ENCODE peak calls at places on chromosomes 11 and 22, in five cellular contexts. One of them, this sample, is unnamed.

GRCh38 chr11:34667810-34668582 is 47.1 kb downstream of the EHF start:
- DNase-seq in astrocyte: no peak
- DNase-seq in sigmoid colon: no peak
- DNase-seq in RWPE2: no peak
- DNase-seq in ascending aorta: no peak
- DNase-seq in this sample: no peak

GRCh38 chr22:48919187-48919590 is 908.5 kb downstream of the BRD1 start:
- DNase-seq in sigmoid colon: peak; percentile 27
- DNase-seq in RWPE2: no peak
- DNase-seq in ascending aorta: no peak
- DNase-seq in astrocyte: no peak
- DNase-seq in this sample: no peak

GRCh38 chr22:26445577-26446275 is 16.7 kb downstream of the ASPHD2 start:
- DNase-seq in astrocyte: no peak
- DNase-seq in RWPE2: no peak
- DNase-seq in ascending aorta: no peak
- DNase-seq in sigmoid colon: no peak
- DNase-seq in this sample: no peak

GRCh38 chr11:63494936-63495335 is 4.0 kb upstream of the PLAAT5 start:
- DNase-seq in sigmoid colon: no peak
- DNase-seq in RWPE2: no peak
- DNase-seq in astrocyte: no peak
- DNase-seq in ascending aorta: no peak
- DNase-seq in this sample: no peak

GRCh38 chr11:7605544-7605943 is 67.8 kb downstream of the CYB5R2 start:
- DNase-seq in astrocyte: peak; percentile 76
- DNase-seq in ascending aorta: no peak
- DNase-seq in sigmoid colon: no peak
- DNase-seq in RWPE2: no peak
- DNase-seq in this sample: no peak

GRCh38 chr11:120482149-120482548 is 29.4 kb upstream of the GRIK4 start:
- DNase-seq in astrocyte: no peak
- DNase-seq in ascending aorta: no peak
- DNase-seq in RWPE2: no peak
- DNase-seq in sigmoid colon: no peak
- DNase-seq in this sample: no peak

GRCh38 chr11:10796191-10796590 is 12.5 kb downstream of the EIF4G2 start:
- DNase-seq in RWPE2: no peak
- DNase-seq in sigmoid colon: no peak
- DNase-seq in ascending aorta: no peak
- DNase-seq in astrocyte: no peak
- DNase-seq in this sample: no peak

GRCh38 chr11:121464352-121464946 is 11.7 kb upstream of the SORL1-AS1 start:
- DNase-seq in RWPE2: peak; percentile 83
- DNase-seq in astrocyte: peak; percentile 96
- DNase-seq in ascending aorta: no peak
- DNase-seq in sigmoid colon: peak; percentile 89
- DNase-seq in this sample: peak; percentile 57

GRCh38 chr11:68099474-68100405 is 21.4 kb downstream of the CHKA start:
- DNase-seq in sigmoid colon: no peak
- DNase-seq in astrocyte: peak; percentile 57
- DNase-seq in ascending aorta: no peak
- DNase-seq in RWPE2: no peak
- DNase-seq in this sample: no peak

GRCh38 chr11:77560605-77561004 is 29.1 kb upstream of the AQP11 start:
- DNase-seq in astrocyte: peak; percentile 47
- DNase-seq in sigmoid colon: no peak
- DNase-seq in RWPE2: no peak
- DNase-seq in ascending aorta: no peak
- DNase-seq in this sample: no peak

GRCh38 chr11:69211540-69212120 is 55.9 kb downstream of the SMIM38 start:
- DNase-seq in astrocyte: no peak
- DNase-seq in RWPE2: peak; percentile 37
- DNase-seq in ascending aorta: no peak
- DNase-seq in sigmoid colon: peak; percentile 36
- DNase-seq in this sample: no peak

GRCh38 chr22:35452351-35452781 is 52.4 kb downstream of the MCM5 start:
- DNase-seq in astrocyte: no peak
- DNase-seq in sigmoid colon: no peak
- DNase-seq in RWPE2: no peak
- DNase-seq in ascending aorta: no peak
- DNase-seq in this sample: peak; percentile 43

GRCh38 chr11:12377106-12377823 is at the start of gene PARVA:
- DNase-seq in astrocyte: peak; percentile 79
- DNase-seq in RWPE2: no peak
- DNase-seq in ascending aorta: no peak
- DNase-seq in sigmoid colon: peak; percentile 88
- DNase-seq in this sample: peak; percentile 51

GRCh38 chr11:60455531-60456042 is at the start of gene MS4A1:
- DNase-seq in ascending aorta: no peak
- DNase-seq in RWPE2: no peak
- DNase-seq in astrocyte: no peak
- DNase-seq in sigmoid colon: no peak
- DNase-seq in this sample: no peak

GRCh38 chr11:106378513-106379179 is 301.2 kb downstream of the AASDHPPT start:
- DNase-seq in astrocyte: no peak
- DNase-seq in sigmoid colon: no peak
- DNase-seq in RWPE2: no peak
- DNase-seq in ascending aorta: no peak
- DNase-seq in this sample: no peak

GRCh38 chr22:37518509-37519267 is 527 bp downstream of the CARD10 start:
- DNase-seq in RWPE2: peak; percentile 57
- DNase-seq in sigmoid colon: no peak
- DNase-seq in ascending aorta: no peak
- DNase-seq in astrocyte: no peak
- DNase-seq in this sample: no peak

GRCh38 chr11:28759311-28759710 is 651.1 kb downstream of the METTL15 start:
- DNase-seq in astrocyte: peak; percentile 75
- DNase-seq in RWPE2: no peak
- DNase-seq in sigmoid colon: no peak
- DNase-seq in ascending aorta: no peak
- DNase-seq in this sample: no peak

GRCh38 chr11:58622344-58622743 is at the start of gene CNTF:
- DNase-seq in sigmoid colon: no peak
- DNase-seq in ascending aorta: no peak
- DNase-seq in RWPE2: no peak
- DNase-seq in astrocyte: peak; percentile 42
- DNase-seq in this sample: no peak

GRCh38 chr11:109668973-109669634 is 247.1 kb downstream of the C11orf87 start:
- DNase-seq in astrocyte: peak; percentile 14
- DNase-seq in ascending aorta: no peak
- DNase-seq in sigmoid colon: no peak
- DNase-seq in RWPE2: no peak
- DNase-seq in this sample: peak; percentile 65

GRCh38 chr22:28976588-28976987 is 85.0 kb downstream of the C22orf31 start:
- DNase-seq in sigmoid colon: no peak
- DNase-seq in ascending aorta: no peak
- DNase-seq in RWPE2: no peak
- DNase-seq in astrocyte: peak; percentile 84
- DNase-seq in this sample: no peak

GRCh38 chr22:26573026-26573662 is 16.8 kb downstream of the TPST2 start:
- DNase-seq in ascending aorta: peak; percentile 22
- DNase-seq in RWPE2: no peak
- DNase-seq in astrocyte: no peak
- DNase-seq in sigmoid colon: peak; percentile 72
- DNase-seq in this sample: no peak

GRCh38 chr22:29938285-29938693 is 55.3 kb downstream of the MTMR3 start:
- DNase-seq in sigmoid colon: no peak
- DNase-seq in astrocyte: peak; percentile 21
- DNase-seq in ascending aorta: no peak
- DNase-seq in RWPE2: no peak
- DNase-seq in this sample: no peak

GRCh38 chr11:44977493-44977984 is 26.9 kb upstream of the TP53I11 start:
- DNase-seq in astrocyte: peak; percentile 29
- DNase-seq in ascending aorta: no peak
- DNase-seq in RWPE2: no peak
- DNase-seq in sigmoid colon: no peak
- DNase-seq in this sample: peak; percentile 55

GRCh38 chr22:39313258-39314001 is 6.0 kb downstream of the RPL3 start:
- DNase-seq in RWPE2: no peak
- DNase-seq in ascending aorta: no peak
- DNase-seq in sigmoid colon: no peak
- DNase-seq in astrocyte: no peak
- DNase-seq in this sample: no peak
- H3K27ac ChIP-seq in RWPE2: peak overlapping the region; percentile 96
- H3K27ac ChIP-seq in ascending aorta: no peak overlapping the region
- H3K27ac ChIP-seq in sigmoid colon: no peak overlapping the region
- H3K27ac ChIP-seq in astrocyte: no peak overlapping the region
- H3K27ac ChIP-seq in this sample: no peak overlapping the region

GRCh38 chr11:128727320-128727719 is 33.4 kb downstream of the FLI1 start:
- DNase-seq in RWPE2: no peak
- DNase-seq in sigmoid colon: no peak
- DNase-seq in ascending aorta: no peak
- DNase-seq in astrocyte: no peak
- DNase-seq in this sample: no peak

GRCh38 chr11:128727811-128728431 is 34.0 kb downstream of the FLI1 start:
- DNase-seq in sigmoid colon: no peak
- DNase-seq in ascending aorta: no peak
- DNase-seq in astrocyte: no peak
- DNase-seq in RWPE2: no peak
- DNase-seq in this sample: peak; percentile 19

GRCh38 chr11:128725630-128726461 is 32.0 kb downstream of the FLI1 start:
- DNase-seq in RWPE2: no peak
- DNase-seq in sigmoid colon: no peak
- DNase-seq in astrocyte: peak; percentile 33
- DNase-seq in ascending aorta: no peak
- DNase-seq in this sample: peak; percentile 42

GRCh38 chr11:128726464-128727139 is 32.7 kb downstream of the FLI1 start:
- DNase-seq in ascending aorta: no peak
- DNase-seq in astrocyte: no peak
- DNase-seq in sigmoid colon: no peak
- DNase-seq in RWPE2: no peak
- DNase-seq in this sample: no peak

GRCh38 chr11:128724891-128725611 is 31.2 kb downstream of the FLI1 start:
- DNase-seq in astrocyte: no peak
- DNase-seq in RWPE2: no peak
- DNase-seq in ascending aorta: no peak
- DNase-seq in sigmoid colon: no peak
- DNase-seq in this sample: no peak
- H3K27ac ChIP-seq in astrocyte: no peak overlapping the region
- H3K27ac ChIP-seq in RWPE2: no peak overlapping the region
- H3K27ac ChIP-seq in ascending aorta: no peak overlapping the region
- H3K27ac ChIP-seq in sigmoid colon: peak overlapping the region; percentile 29
- H3K27ac ChIP-seq in this sample: peak overlapping the region; percentile 73

DNA sequence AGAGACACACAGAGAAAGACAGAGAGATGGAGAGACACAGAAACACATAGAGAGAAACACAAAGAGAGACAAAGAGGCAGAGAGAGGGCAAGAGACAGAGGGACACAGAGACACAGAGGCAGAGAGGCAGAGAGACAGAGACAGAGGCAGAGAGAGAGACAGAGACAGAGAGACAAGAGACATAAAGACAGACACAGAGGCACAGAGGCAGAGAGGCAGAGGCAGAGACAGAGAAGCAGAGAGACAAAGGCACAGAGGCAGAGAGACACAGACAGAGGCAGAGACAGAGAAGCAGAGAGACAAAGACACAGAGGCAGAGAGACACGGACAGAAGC is 6.3 kb downstream of the TNNI2 start:
- DNase-seq in RWPE2: no peak
- DNase-seq in astrocyte: no peak
- DNase-seq in ascending aorta: no peak
- DNase-seq in sigmoid colon: no peak
- DNase-seq in this sample: no peak
- H3K27ac ChIP-seq in RWPE2: peak overlapping the region; percentile 44
- H3K27ac ChIP-seq in astrocyte: no peak overlapping the region
- H3K27ac ChIP-seq in ascending aorta: no peak overlapping the region
- H3K27ac ChIP-seq in sigmoid colon: no peak overlapping the region
- H3K27ac ChIP-seq in this sample: peak overlapping the region; percentile 84

GRCh38 chr22:44869196-44869595 is 116.8 kb downstream of the ARHGAP8 start:
- DNase-seq in sigmoid colon: no peak
- DNase-seq in RWPE2: no peak
- DNase-seq in ascending aorta: no peak
- DNase-seq in astrocyte: no peak
- DNase-seq in this sample: no peak
- H3K27ac ChIP-seq in sigmoid colon: no peak overlapping the region
- H3K27ac ChIP-seq in RWPE2: peak overlapping the region; percentile 21
- H3K27ac ChIP-seq in ascending aorta: no peak overlapping the region
- H3K27ac ChIP-seq in astrocyte: no peak overlapping the region
- H3K27ac ChIP-seq in this sample: no peak overlapping the region

GRCh38 chr22:24496234-24496633 is 1.1 kb downstream of the UPB1 start:
- DNase-seq in astrocyte: no peak
- DNase-seq in ascending aorta: no peak
- DNase-seq in RWPE2: no peak
- DNase-seq in sigmoid colon: no peak
- DNase-seq in this sample: no peak
- H3K27ac ChIP-seq in astrocyte: no peak overlapping the region
- H3K27ac ChIP-seq in ascending aorta: no peak overlapping the region
- H3K27ac ChIP-seq in RWPE2: no peak overlapping the region
- H3K27ac ChIP-seq in sigmoid colon: no peak overlapping the region
- H3K27ac ChIP-seq in this sample: no peak overlapping the region

GRCh38 chr22:20025401-20026203 is 4.7 kb downstream of the TANGO2 start:
- DNase-seq in sigmoid colon: no peak
- DNase-seq in RWPE2: peak; percentile 43
- DNase-seq in ascending aorta: no peak
- DNase-seq in astrocyte: no peak
- DNase-seq in this sample: no peak

GRCh38 chr22:20024225-20025087 is 3.5 kb downstream of the TANGO2 start:
- DNase-seq in RWPE2: peak; percentile 48
- DNase-seq in astrocyte: no peak
- DNase-seq in ascending aorta: no peak
- DNase-seq in sigmoid colon: peak; percentile 54
- DNase-seq in this sample: no peak

GRCh38 chr22:20026996-20027601 is 6.2 kb downstream of the TANGO2 start:
- DNase-seq in sigmoid colon: no peak
- DNase-seq in ascending aorta: no peak
- DNase-seq in astrocyte: no peak
- DNase-seq in RWPE2: peak; percentile 15
- DNase-seq in this sample: no peak

GRCh38 chr22:20027966-20028854 is 7.3 kb downstream of the TANGO2 start:
- DNase-seq in RWPE2: peak; percentile 37
- DNase-seq in sigmoid colon: no peak
- DNase-seq in ascending aorta: no peak
- DNase-seq in astrocyte: no peak
- DNase-seq in this sample: no peak

DNA sequence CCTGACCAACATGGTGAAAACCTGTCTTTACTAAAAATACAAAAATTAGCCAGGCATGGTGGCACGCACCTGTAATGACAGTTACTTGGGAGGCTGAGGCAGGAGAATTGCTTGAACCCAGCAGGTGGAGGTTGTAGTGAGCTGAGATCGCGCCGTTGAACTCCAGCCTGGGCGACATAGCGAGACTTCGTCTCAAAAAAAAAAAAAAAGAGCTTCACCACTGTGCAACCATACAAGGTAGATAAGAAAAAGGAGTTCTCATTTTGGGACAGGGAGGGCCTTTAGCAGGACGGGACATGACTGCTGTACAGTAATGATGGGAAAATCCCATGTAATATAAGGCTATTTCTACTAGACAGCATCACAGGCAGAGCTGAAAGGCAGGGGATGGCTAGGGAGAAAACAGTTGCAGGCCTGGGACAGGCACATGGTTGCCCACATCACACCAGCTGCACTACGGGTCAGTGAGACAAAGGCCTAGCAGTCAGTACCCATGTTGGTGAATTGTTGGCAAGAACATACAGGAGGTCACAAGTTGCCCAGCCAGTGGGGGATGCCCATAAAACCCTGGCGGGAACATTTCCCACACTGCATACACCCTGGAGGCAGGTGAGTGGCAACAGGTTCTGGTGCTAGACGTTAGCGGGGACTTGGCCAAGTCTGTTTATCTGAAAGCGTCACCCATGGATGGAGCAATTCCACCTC is 5.4 kb downstream of the TANGO2 start:
- DNase-seq in sigmoid colon: no peak
- DNase-seq in astrocyte: no peak
- DNase-seq in RWPE2: peak; percentile 23
- DNase-seq in ascending aorta: no peak
- DNase-seq in this sample: no peak
- H3K27ac ChIP-seq in sigmoid colon: no peak overlapping the region
- H3K27ac ChIP-seq in astrocyte: no peak overlapping the region
- H3K27ac ChIP-seq in RWPE2: no peak overlapping the region
- H3K27ac ChIP-seq in ascending aorta: no peak overlapping the region
- H3K27ac ChIP-seq in this sample: no peak overlapping the region